ENCODE peak calls at places on chromosomes 5 and 9, in five cellular contexts. L is breast epithelium; K is heart right ventricle; I is CD4-positive, alpha-beta T cell; S is upper lobe of right lung. E is an unnamed sample.

GRCh38 chr9:130847306-130848217 is 12.5 kb downstream of the ABL1 start:
- DNase-seq in K (peak; percentile 39), S (no peak), L (peak; percentile 88), I (no peak), E (no peak)

GRCh38 chr9:7615344-7615743 is 184.2 kb downstream of the DMAC1 start:
- DNase-seq in K (no peak), I (no peak), S (no peak), L (no peak), E (no peak)

GRCh38 chr9:27333241-27334052 is 36.5 kb upstream of the EQTN start:
- DNase-seq in L (peak; percentile 65), K (no peak), I (peak; percentile 19), S (no peak), E (no peak)

GRCh38 chr9:99103054-99103453 is 1.9 kb upstream of the TGFBR1 start:
- DNase-seq in S (no peak), I (no peak), K (no peak), L (no peak), E (no peak)

GRCh38 chr9:99359336-99359735 is 137.3 kb downstream of the SEC61B start:
- DNase-seq in L (no peak), S (no peak), K (no peak), I (no peak), E (no peak)

GRCh38 chr5:36392818-36393217 is 91.1 kb upstream of the RANBP3L start:
- DNase-seq in S (no peak), I (no peak), L (no peak), K (no peak), E (no peak)

GRCh38 chr5:147168578-147169327 is 66.1 kb upstream of the STK32A start:
- DNase-seq in K (no peak), I (no peak), L (no peak), S (no peak), E (no peak)

GRCh38 chr9:86668488-86668887 is 278.8 kb downstream of the GAS1 start:
- DNase-seq in L (no peak), K (no peak), I (no peak), S (no peak), E (no peak)

GRCh38 chr9:93818795-93819472 is 136.2 kb downstream of the BARX1 start:
- DNase-seq in I (no peak), L (no peak), K (no peak), S (peak; percentile 41), E (no peak)

GRCh38 chr9:38732849-38733248 is 12.9 kb upstream of the FAM240B start:
- DNase-seq in I (no peak), L (no peak), K (no peak), S (no peak), E (no peak)
- H3K27ac ChIP-seq in I (no peak overlapping the region), L (no peak overlapping the region), K (no peak overlapping the region), S (no peak overlapping the region), E (no peak overlapping the region)

DNA sequence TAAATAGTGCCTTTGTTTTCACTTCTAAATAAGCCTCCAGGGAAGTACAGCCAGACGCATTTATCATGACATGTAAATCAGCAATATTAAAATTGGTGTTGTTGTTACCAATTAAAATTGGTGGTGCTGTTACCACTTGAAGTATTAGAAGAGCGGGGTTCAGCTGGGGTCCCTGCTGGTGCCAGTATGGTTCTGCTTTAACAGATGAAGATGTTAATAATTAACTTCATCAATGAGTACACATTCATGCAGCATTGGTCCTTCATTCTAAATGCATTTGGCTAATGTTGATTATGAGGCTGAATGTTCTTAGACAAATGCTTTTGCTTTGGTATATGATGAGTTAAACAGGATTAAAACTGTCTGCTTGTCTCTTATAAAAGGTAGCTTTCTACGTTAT is 67.6 kb upstream of the TMC1 start:
- DNase-seq in I (no peak), K (no peak), S (no peak), L (no peak), E (no peak)
- H3K27ac ChIP-seq in I (no peak overlapping the region), K (no peak overlapping the region), S (no peak overlapping the region), L (no peak overlapping the region), E (no peak overlapping the region)

GRCh38 chr9:20603524-20604268 is 18.6 kb downstream of the MLLT3 start:
- DNase-seq in I (no peak), S (no peak), K (no peak), L (no peak), E (no peak)
- H3K27ac ChIP-seq in I (no peak overlapping the region), S (no peak overlapping the region), K (peak overlapping the region; percentile 26), L (no peak overlapping the region), E (no peak overlapping the region)

GRCh38 chr5:28284788-28285187 is 1246.4 kb upstream of the CDH9 start:
- DNase-seq in L (no peak), S (no peak), K (no peak), I (no peak), E (no peak)

GRCh38 chr5:28275931-28276330 is 1237.5 kb upstream of the CDH9 start:
- DNase-seq in S (no peak), L (no peak), K (no peak), I (no peak), E (no peak)

GRCh38 chr5:28286566-28286965 is 1248.2 kb upstream of the CDH9 start:
- DNase-seq in L (no peak), K (no peak), I (no peak), S (no peak), E (no peak)

GRCh38 chr5:28281381-28281780 is 1243.0 kb upstream of the CDH9 start:
- DNase-seq in I (no peak), L (no peak), K (no peak), S (no peak), E (no peak)
- H3K27ac ChIP-seq in I (no peak overlapping the region), L (no peak overlapping the region), K (no peak overlapping the region), S (no peak overlapping the region), E (no peak overlapping the region)

GRCh38 chr5:165779505-165779904 is 2274.1 kb downstream of the MAT2B start:
- DNase-seq in K (no peak), I (no peak), L (no peak), S (no peak), E (no peak)
- H3K27ac ChIP-seq in K (no peak overlapping the region), I (no peak overlapping the region), L (no peak overlapping the region), S (no peak overlapping the region), E (no peak overlapping the region)

GRCh38 chr9:120947222-120947621 is 20.6 kb upstream of the TRAF1 start:
- DNase-seq in L (no peak), I (no peak), K (no peak), S (no peak), E (no peak)

GRCh38 chr9:120951960-120952630 is 25.5 kb upstream of the TRAF1 start:
- DNase-seq in S (no peak), L (no peak), K (no peak), I (no peak), E (no peak)

GRCh38 chr9:120949290-120949689 is 22.7 kb upstream of the TRAF1 start:
- DNase-seq in L (no peak), K (no peak), I (no peak), S (no peak), E (no peak)

GRCh38 chr9:120948824-120949223 is 22.2 kb upstream of the TRAF1 start:
- DNase-seq in S (no peak), K (no peak), L (no peak), I (no peak), E (no peak)

DNA sequence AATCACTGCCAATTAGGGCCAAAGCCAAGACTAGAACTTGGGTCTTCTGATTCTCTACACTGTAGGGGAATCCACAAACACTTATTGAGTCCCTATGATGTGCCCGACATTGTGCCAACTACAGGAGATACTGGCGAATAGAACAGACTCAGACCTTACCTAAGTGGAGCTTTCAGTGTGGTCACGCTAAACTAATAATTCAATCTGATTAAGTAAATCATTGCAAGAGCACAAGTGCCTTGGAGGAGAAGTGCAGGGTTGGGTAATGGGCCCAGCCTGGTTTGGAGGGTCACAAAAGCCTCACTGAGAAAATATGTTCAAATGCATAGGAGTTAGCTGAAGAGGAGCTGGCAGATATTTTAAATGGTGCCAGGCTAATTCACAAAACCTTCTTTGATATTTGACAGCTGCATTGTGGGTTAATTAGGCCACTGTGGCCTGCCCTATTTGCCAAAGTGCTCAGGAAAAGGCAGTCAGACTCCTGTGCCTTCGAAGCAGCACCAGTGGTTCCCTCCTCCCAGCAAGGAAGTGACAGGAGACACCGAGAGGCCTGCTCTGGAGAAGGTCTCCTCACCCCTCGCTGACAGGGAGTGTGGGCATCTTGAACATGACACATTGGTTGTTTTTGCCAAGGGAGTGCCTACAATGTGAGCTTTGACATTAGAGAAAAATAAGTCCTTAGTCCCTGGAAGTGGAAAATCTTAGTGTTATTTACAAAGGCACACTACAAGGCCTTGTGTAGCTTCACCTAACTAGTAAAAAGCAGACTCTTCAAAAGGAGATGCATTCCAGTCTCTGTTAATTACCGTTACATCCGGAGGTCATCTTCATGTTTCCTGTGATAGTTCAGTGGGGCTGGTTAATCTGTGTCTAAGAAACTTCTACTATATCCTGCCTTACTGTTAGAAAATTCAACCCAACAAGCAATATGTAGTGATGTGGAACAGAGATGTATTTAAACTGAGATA is 24.1 kb upstream of the TRAF1 start:
- DNase-seq in K (no peak), L (no peak), S (no peak), I (no peak), E (no peak)
- H3K27ac ChIP-seq in K (no peak overlapping the region), L (no peak overlapping the region), S (peak overlapping the region; percentile 67), I (no peak overlapping the region), E (no peak overlapping the region)